ENCODE peak calls at places on chromosomes 12 and 14, in nine cellular contexts. J is cerebellar nuclear complex; M is right cardiac atrium; W is ovary; S is Panc1; L is stimulated activated CD8-positive, alpha-beta memory T cell treated with anti-CD3 and anti-CD28 coated beads, Interleukin-12 subunit alpha, Interleukin-12 subunit beta, amount 100 ng/mL, for 1 hour; U is NCI-H1417; K is PC-3; B is AG09309. G is an unnamed sample.

GRCh38 chr12:19506497-19506896 is 67.2 kb downstream of the AEBP2 start:
- DNase-seq in J (no peak), M (no peak), W (no peak), S (no peak), L (no peak), U (no peak), K (no peak), B (no peak), G (no peak)

GRCh38 chr14:72738181-72738611 is 155.7 kb downstream of the DPF3 start:
- DNase-seq in J (no peak), M (no peak), W (no peak), S (no peak), L (no peak), U (no peak), K (no peak), B (no peak), G (no peak)

GRCh38 chr12:121467638-121468403 is 67.9 kb downstream of the RNF34 start:
- DNase-seq in J (no peak), M (no peak), W (peak), S (no peak), L (peak), U (no peak), K (no peak), B (no peak), G (no peak)

GRCh38 chr14:54447231-54447692 is 6.1 kb upstream of the CNIH1 start:
- DNase-seq in J (no peak), M (no peak), W (no peak), S (no peak), L (no peak), U (no peak), K (peak), B (no peak), G (no peak)

GRCh38 chr12:54258286-54258685 is 21.6 kb downstream of the CBX5 start:
- DNase-seq in J (no peak), M (no peak), W (no peak), S (no peak), L (no peak), U (no peak), K (no peak), B (no peak), G (no peak)

GRCh38 chr14:104650057-104650980 is 39.1 kb upstream of the INF2 start:
- DNase-seq in J (no peak), M (peak), W (peak), S (no peak), L (peak), U (peak), K (peak), B (no peak), G (peak)

GRCh38 chr14:41718477-41719166 is 111.9 kb downstream of the LRFN5 start:
- DNase-seq in J (no peak), M (no peak), W (no peak), S (no peak), L (no peak), U (peak), K (peak), B (no peak), G (no peak)

GRCh38 chr14:58731465-58732330 is 93.9 kb downstream of the DACT1 start:
- DNase-seq in J (no peak), M (no peak), W (no peak), S (no peak), L (no peak), U (no peak), K (peak), B (peak), G (no peak)

GRCh38 chr12:65505321-65506121 is 227.0 kb downstream of the MSRB3 start:
- DNase-seq in J (no peak), M (no peak), W (no peak), S (no peak), L (no peak), U (no peak), K (peak), B (no peak), G (no peak)

GRCh38 chr12:110091136-110091711 is 32.9 kb upstream of the IFT81 start:
- DNase-seq in J (no peak), M (no peak), W (no peak), S (no peak), L (no peak), U (no peak), K (no peak), B (no peak), G (no peak)

GRCh38 chr14:94144765-94145164 is 15.4 kb upstream of the IFI27L2 start:
- DNase-seq in J (no peak), M (no peak), W (no peak), S (no peak), L (no peak), U (no peak), K (no peak), B (no peak), G (no peak)

GRCh38 chr12:111275308-111275707 is 93.6 kb downstream of the PHETA1 start:
- DNase-seq in J (no peak), M (no peak), W (no peak), S (no peak), L (no peak), U (no peak), K (no peak), B (no peak), G (no peak)

GRCh38 chr12:75759842-75760260 is 248.4 kb upstream of the KRR1 start:
- DNase-seq in J (no peak), M (no peak), W (no peak), S (peak), L (no peak), U (no peak), K (peak), B (peak), G (no peak)

GRCh38 chr12:46785413-46785812 is 40.4 kb downstream of the SLC38A4 start:
- DNase-seq in J (no peak), M (no peak), W (no peak), S (no peak), L (no peak), U (no peak), K (no peak), B (no peak), G (no peak)

GRCh38 chr12:124742702-124743101 is 121.0 kb downstream of the SCARB1 start:
- DNase-seq in J (no peak), M (no peak), W (no peak), S (no peak), L (no peak), U (no peak), K (no peak), B (no peak), G (no peak)

GRCh38 chr12:23204933-23205778 is 580.2 kb downstream of the ETNK1 start:
- DNase-seq in J (no peak), M (no peak), W (no peak), S (peak), L (no peak), U (peak), K (peak), B (peak), G (peak)

GRCh38 chr12:97308576-97309198 is 153.9 kb upstream of the RMST start:
- DNase-seq in J (no peak), M (no peak), W (no peak), S (peak), L (peak), U (peak), K (peak), B (peak), G (peak)

GRCh38 chr14:51593397-51593796 is 58.3 kb upstream of the FRMD6 start:
- DNase-seq in J (no peak), M (no peak), W (no peak), S (no peak), L (no peak), U (no peak), K (no peak), B (no peak), G (no peak)

GRCh38 chr12:46659844-46660243 is 166.0 kb downstream of the SLC38A4 start:
- DNase-seq in J (no peak), M (no peak), W (no peak), S (no peak), L (no peak), U (no peak), K (no peak), B (no peak), G (no peak)

GRCh38 chr12:15863984-15864383 is 18.2 kb upstream of the STRAP start:
- DNase-seq in J (no peak), M (no peak), W (no peak), S (no peak), L (no peak), U (no peak), K (no peak), B (no peak), G (no peak)

GRCh38 chr14:50093496-50093895 is 22.9 kb downstream of the VCPKMT start:
- DNase-seq in J (no peak), M (no peak), W (no peak), S (no peak), L (no peak), U (no peak), K (no peak), B (no peak), G (no peak)

GRCh38 chr12:34339922-34340321 is 317.6 kb downstream of the ALG10 start:
- DNase-seq in J (no peak), M (no peak), W (no peak), S (no peak), L (no peak), U (no peak), K (no peak), B (no peak), G (no peak)

GRCh38 chr14:88233915-88234314 is 89.2 kb downstream of the KCNK10 start:
- DNase-seq in J (no peak), M (no peak), W (no peak), S (no peak), L (no peak), U (peak), K (no peak), B (no peak), G (no peak)

G was measured in CMK.